ENCODE peak calls at places on chromosomes 3 and 15, in nine cellular contexts. Y is GM10248, O is cardiac fibroblast, F is progenitor cell of endocrine pancreas, C is K562, T is keratinocyte, A is GM20000, D is AG09309, L is fibroblast of mammary gland. U is an unnamed sample.

GRCh38 chr3:13474776-13475303 is 5.3 kb upstream of the HDAC11 start:
- DNase-seq in Y (no peak), O (no peak), F (no peak), C (no peak), T (no peak), A (no peak), D (no peak), L (no peak), U (no peak)

GRCh38 chr3:153210116-153210515 is 48.1 kb downstream of the RAP2B start:
- DNase-seq in Y (no peak), O (peak; percentile 52), F (no peak), C (peak; percentile 13), T (no peak), A (no peak), D (no peak), L (peak; percentile 42), U (peak; percentile 34)

GRCh38 chr3:197800379-197800778 is 9.3 kb downstream of the LRCH3 start:
- DNase-seq in Y (no peak), O (no peak), F (no peak), C (no peak), T (no peak), A (no peak), D (no peak), L (no peak), U (no peak)

GRCh38 chr15:70508561-70509281 is 254.6 kb downstream of the UACA start:
- DNase-seq in Y (no peak), O (peak; percentile 93), F (no peak), C (no peak), T (no peak), A (no peak), D (peak; percentile 57), L (peak; percentile 93), U (peak; percentile 97)

GRCh38 chr3:124459678-124460077 is 270.6 kb upstream of the UMPS start:
- DNase-seq in Y (no peak), O (peak; percentile 3), F (no peak), C (no peak), T (no peak), A (no peak), D (no peak), L (no peak), U (no peak)

GRCh38 chr3:10707984-10708868 is 107.8 kb upstream of the SLC6A11 start:
- DNase-seq in Y (no peak), O (no peak), F (no peak), C (no peak), T (no peak), A (peak; percentile 26), D (no peak), L (no peak), U (no peak)

GRCh38 chr3:134353831-134354611 is 20.2 kb downstream of the AMOTL2 start:
- DNase-seq in Y (no peak), O (no peak), F (no peak), C (no peak), T (no peak), A (no peak), D (no peak), L (no peak), U (no peak)

GRCh38 chr3:11186771-11187170 is 32.5 kb downstream of the HRH1 start:
- DNase-seq in Y (no peak), O (no peak), F (no peak), C (no peak), T (no peak), A (no peak), D (peak; percentile 81), L (peak; percentile 82), U (no peak)

GRCh38 chr3:31695280-31696008 is 162.7 kb downstream of the STT3B start:
- DNase-seq in Y (peak; percentile 31), O (peak; percentile 13), F (no peak), C (no peak), T (no peak), A (peak; percentile 45), D (no peak), L (no peak), U (peak; percentile 14)

GRCh38 chr3:102441832-102442231 is 7.0 kb downstream of the ZPLD1 start:
- DNase-seq in Y (no peak), O (no peak), F (no peak), C (no peak), T (no peak), A (no peak), D (no peak), L (no peak), U (no peak)

GRCh38 chr3:53650424-53650823 is 156.0 kb downstream of the CACNA1D start:
- DNase-seq in Y (peak; percentile 62), O (no peak), F (no peak), C (no peak), T (no peak), A (peak; percentile 49), D (no peak), L (no peak), U (no peak)

GRCh38 chr15:69718916-69719315 is 266.3 kb downstream of the RPLP1 start:
- DNase-seq in Y (no peak), O (no peak), F (no peak), C (no peak), T (no peak), A (no peak), D (no peak), L (no peak), U (peak; percentile 13)

GRCh38 chr3:17424137-17424536 is 318.3 kb downstream of the TBC1D5 start:
- DNase-seq in Y (peak; percentile 10), O (peak; percentile 16), F (no peak), C (no peak), T (no peak), A (no peak), D (no peak), L (peak; percentile 74), U (no peak)

GRCh38 chr15:92907880-92908279 is 7.8 kb downstream of the CHD2 start:
- DNase-seq in Y (no peak), O (peak; percentile 90), F (no peak), C (no peak), T (no peak), A (no peak), D (peak; percentile 75), L (peak; percentile 92), U (peak; percentile 56)

GRCh38 chr3:3015472-3016089 is 94.6 kb downstream of the IL5RA start:
- DNase-seq in Y (no peak), O (peak; percentile 9), F (no peak), C (no peak), T (no peak), A (peak; percentile 26), D (no peak), L (peak; percentile 12), U (peak; percentile 53)

GRCh38 chr3:46135475-46135874 is 72.6 kb downstream of the CCR1 start:
- DNase-seq in Y (no peak), O (no peak), F (no peak), C (no peak), T (no peak), A (no peak), D (no peak), L (no peak), U (no peak)

GRCh38 chr15:82768414-82769081 is 37.3 kb downstream of the FSD2 start:
- DNase-seq in Y (no peak), O (no peak), F (no peak), C (no peak), T (no peak), A (no peak), D (no peak), L (peak; percentile 17), U (peak; percentile 35)

GRCh38 chr15:90561344-90562244 is 31.9 kb downstream of the CRTC3 start:
- DNase-seq in Y (no peak), O (peak; percentile 27), F (no peak), C (no peak), T (no peak), A (no peak), D (peak; percentile 68), L (peak; percentile 73), U (no peak)

DNA sequence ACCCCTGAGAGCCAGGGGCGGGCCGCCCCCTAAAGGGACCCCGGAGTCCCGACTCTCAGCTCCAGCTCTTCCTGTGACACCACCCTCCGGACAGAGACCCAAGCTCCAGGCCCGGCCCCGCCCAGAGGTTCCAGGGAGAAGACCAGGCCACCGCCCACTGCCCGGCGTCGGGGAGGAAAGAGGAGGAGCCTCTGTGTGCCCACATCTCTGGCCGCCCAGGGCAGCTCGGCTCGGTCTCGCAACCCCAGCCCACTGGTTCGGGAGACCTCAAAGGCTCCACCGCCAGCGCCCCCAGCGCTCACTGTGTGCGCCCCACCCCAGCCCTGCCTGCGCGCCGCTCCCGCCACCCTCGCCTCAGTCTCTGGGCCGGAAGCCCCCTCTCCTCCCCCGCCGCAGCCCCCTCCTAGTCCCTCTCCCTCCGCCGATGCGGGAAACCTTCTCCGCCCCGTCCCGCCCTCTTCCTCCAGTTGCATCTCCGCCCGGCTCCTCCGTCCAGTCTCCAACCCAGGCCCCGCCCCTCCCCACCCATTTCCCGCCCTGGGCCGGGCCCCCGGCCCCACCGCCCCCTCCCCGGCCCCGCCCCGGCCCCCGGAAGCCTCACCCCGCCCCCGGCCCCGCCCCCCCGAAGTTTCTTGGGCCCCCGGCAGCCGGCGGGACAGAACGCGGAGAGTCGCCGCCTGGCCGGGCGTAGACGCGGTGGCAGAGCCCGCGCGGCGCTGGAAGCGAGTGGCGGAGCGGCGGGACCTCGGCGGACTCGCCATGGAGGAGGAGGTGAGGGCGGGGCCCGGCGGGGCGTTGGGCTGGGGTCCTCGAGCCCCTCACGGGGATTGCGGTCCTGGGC is at the start of gene PLEKHO2:
- DNase-seq in Y (peak; percentile 96), O (peak; percentile 93), F (peak; percentile 81), C (peak; percentile 96), T (no peak), A (peak; percentile 98), D (peak; percentile 69), L (peak; percentile 91), U (peak; percentile 93)
- TF ChIP-seq CTCF in Y (no peak), O (no peak), F (peak; percentile 33), C (peak; percentile 39), T (no peak), A (peak; percentile 38), D (no peak), L (no peak), U (no peak)

GRCh38 chr15:26889298-26889898 is 22.5 kb downstream of the GABRA5 start:
- DNase-seq in Y (no peak), O (peak; percentile 81), F (peak; percentile 33), C (peak; percentile 46), T (peak; percentile 32), A (peak; percentile 65), D (peak; percentile 27), L (peak; percentile 78), U (peak; percentile 65)
- TF ChIP-seq CTCF in Y (peak; percentile 52), O (peak; percentile 39), F (peak; percentile 85), C (peak; percentile 57), T (peak; percentile 49), A (peak; percentile 17), D (peak; percentile 54), L (peak; percentile 53), U (peak; percentile 63)

GRCh38 chr3:62312201-62312600 is 61.1 kb downstream of the FEZF2 start:
- DNase-seq in Y (no peak), O (no peak), F (no peak), C (no peak), T (no peak), A (no peak), D (no peak), L (no peak), U (no peak)
- TF ChIP-seq CTCF in Y (no peak), O (no peak), F (no peak), C (no peak), T (no peak), A (no peak), D (no peak), L (no peak), U (no peak)

GRCh38 chr15:65945616-65946015 is 76.3 kb downstream of the RAB11A start:
- DNase-seq in Y (no peak), O (no peak), F (no peak), C (peak; percentile 39), T (no peak), A (no peak), D (no peak), L (no peak), U (no peak)
- TF ChIP-seq CTCF in Y (no peak), O (no peak), F (no peak), C (peak; percentile 82), T (no peak), A (no peak), D (no peak), L (no peak), U (no peak)